ENCODE peak calls at places on chromosomes 11 and 22, in ten cellular contexts. M, E, I, S, V, T, F, Y, X and D are unnamed samples. For H3K4me1, the result is how much of the 10 kb centered on the place peaks cover.

GRCh38 chr11:119155733-119156492 is 7.1 kb downstream of the ABCG4 start:
- DNase-seq in M (no peak), E (peak), I (peak), S (peak), V (peak), T (no peak), F (no peak), Y (no peak), X (no peak), D (no peak)

GRCh38 chr11:67345247-67345948 is 7.9 kb downstream of the POLD4 start:
- DNase-seq in M (no peak), E (peak), I (no peak), S (no peak), V (no peak), T (no peak), F (no peak), Y (no peak), X (peak), D (no peak)

GRCh38 chr11:117273550-117274289 is 17.4 kb upstream of the BACE1-AS start:
- DNase-seq in M (peak), E (no peak), I (no peak), S (no peak), V (no peak), T (no peak), F (no peak), Y (no peak), X (no peak), D (no peak)

GRCh38 chr11:74373382-74373781 is 24.9 kb downstream of the PGM2L1 start:
- DNase-seq in M (no peak), E (no peak), I (no peak), S (no peak), V (no peak), T (no peak), F (no peak), Y (no peak), X (no peak), D (no peak)

GRCh38 chr11:77557553-77557952 is 32.2 kb upstream of the AQP11 start:
- DNase-seq in M (no peak), E (no peak), I (peak), S (peak), V (peak), T (no peak), F (peak), Y (no peak), X (no peak), D (no peak)

GRCh38 chr11:67240575-67241389 is 25.5 kb upstream of the GRK2 start:
- DNase-seq in M (peak), E (peak), I (peak), S (peak), V (peak), T (peak), F (peak), Y (peak), X (peak), D (peak)

GRCh38 chr22:38461057-38461413 is 6.0 kb upstream of the KCNJ4 start:
- DNase-seq in M (no peak), E (no peak), I (no peak), S (no peak), V (no peak), T (no peak), F (no peak), Y (no peak), X (no peak), D (no peak)

GRCh38 chr22:23075525-23076216 is 5.4 kb downstream of the GNAZ start:
- DNase-seq in M (peak), E (no peak), I (no peak), S (no peak), V (no peak), T (no peak), F (no peak), Y (no peak), X (no peak), D (no peak)

GRCh38 chr11:114317738-114318137 is 21.5 kb downstream of the NNMT start:
- DNase-seq in M (peak), E (no peak), I (peak), S (peak), V (no peak), T (peak), F (peak), Y (peak), X (no peak), D (peak)

GRCh38 chr22:33922268-33922667 is 2.0 kb upstream of the LARGE1 start:
- DNase-seq in M (peak), E (peak), I (peak), S (peak), V (peak), T (peak), F (peak), Y (no peak), X (peak), D (peak)

GRCh38 chr11:122633219-122633829 is 22.2 kb upstream of the UBASH3B start:
- DNase-seq in M (peak), E (no peak), I (peak), S (no peak), V (no peak), T (no peak), F (peak), Y (no peak), X (peak), D (peak)

GRCh38 chr11:83349371-83349770 is 63.2 kb upstream of the CCDC90B start:
- DNase-seq in M (no peak), E (no peak), I (no peak), S (no peak), V (no peak), T (no peak), F (no peak), Y (no peak), X (no peak), D (no peak)

GRCh38 chr22:29216873-29217666 is 11.4 kb downstream of the EMID1 start:
- DNase-seq in M (peak), E (no peak), I (no peak), S (no peak), V (peak), T (no peak), F (no peak), Y (no peak), X (peak), D (no peak)

GRCh38 chr11:74641289-74641688 is 48.9 kb downstream of the POLD3 start:
- DNase-seq in M (no peak), E (no peak), I (no peak), S (no peak), V (no peak), T (no peak), F (no peak), Y (no peak), X (no peak), D (no peak)

GRCh38 chr22:31943976-31944699 is at the start of gene YWHAH:
- DNase-seq in M (peak), E (peak), I (peak), S (peak), V (peak), T (peak), F (peak), Y (peak), X (peak), D (peak)

GRCh38 chr22:44380716-44381500 is 68.2 kb upstream of the SHISAL1 start:
- DNase-seq in M (no peak), E (no peak), I (no peak), S (no peak), V (no peak), T (no peak), F (no peak), Y (peak), X (no peak), D (no peak)

GRCh38 chr11:119481021-119481666 is 58.2 kb upstream of the THY1 start:
- DNase-seq in M (peak), E (peak), I (peak), S (peak), V (peak), T (peak), F (peak), Y (peak), X (peak), D (peak)

GRCh38 chr11:116177521-116178220 is 595.1 kb downstream of the BUD13 start:
- DNase-seq in M (no peak), E (no peak), I (no peak), S (no peak), V (no peak), T (no peak), F (no peak), Y (no peak), X (no peak), D (no peak)

GRCh38 chr11:40924915-40925314 is 534.5 kb downstream of the LRRC4C start:
- DNase-seq in M (peak), E (no peak), I (no peak), S (no peak), V (no peak), T (no peak), F (no peak), Y (no peak), X (peak), D (no peak)

GRCh38 chr11:95505927-95506426 is 275.0 kb upstream of the SESN3 start:
- DNase-seq in M (no peak), E (no peak), I (peak), S (no peak), V (no peak), T (no peak), F (no peak), Y (no peak), X (peak), D (no peak)

GRCh38 chr22:35174398-35174797 is 82.9 kb upstream of the HMGXB4 start:
- DNase-seq in M (no peak), E (no peak), I (no peak), S (no peak), V (no peak), T (no peak), F (no peak), Y (no peak), X (no peak), D (no peak)

GRCh38 chr11:78350101-78350645 is 67.4 kb downstream of the GAB2 start:
- DNase-seq in M (peak), E (peak), I (no peak), S (peak), V (no peak), T (peak), F (no peak), Y (no peak), X (no peak), D (peak)

GRCh38 chr22:46031066-46031465 is 54.1 kb upstream of the WNT7B start:
- DNase-seq in M (no peak), E (no peak), I (no peak), S (no peak), V (peak), T (peak), F (no peak), Y (peak), X (no peak), D (no peak)

GRCh38 chr11:14687943-14688627 is 44.5 kb downstream of the PDE3B start:
- DNase-seq in M (no peak), E (no peak), I (no peak), S (no peak), V (no peak), T (no peak), F (no peak), Y (no peak), X (no peak), D (no peak)

GRCh38 chr11:58914821-58915543 is 24.3 kb upstream of the GLYATL1 start:
- DNase-seq in M (no peak), E (no peak), I (no peak), S (no peak), V (no peak), T (no peak), F (no peak), Y (no peak), X (peak), D (no peak)

GRCh38 chr11:46327829-46328228 is 19.4 kb upstream of the DGKZ start:
- DNase-seq in M (no peak), E (no peak), I (no peak), S (no peak), V (no peak), T (no peak), F (no peak), Y (no peak), X (no peak), D (no peak)

GRCh38 chr11:103483996-103484395 is 374.8 kb downstream of the DYNC2H1 start:
- DNase-seq in M (no peak), E (no peak), I (no peak), S (no peak), V (no peak), T (no peak), F (no peak), Y (no peak), X (no peak), D (no peak)

DNA sequence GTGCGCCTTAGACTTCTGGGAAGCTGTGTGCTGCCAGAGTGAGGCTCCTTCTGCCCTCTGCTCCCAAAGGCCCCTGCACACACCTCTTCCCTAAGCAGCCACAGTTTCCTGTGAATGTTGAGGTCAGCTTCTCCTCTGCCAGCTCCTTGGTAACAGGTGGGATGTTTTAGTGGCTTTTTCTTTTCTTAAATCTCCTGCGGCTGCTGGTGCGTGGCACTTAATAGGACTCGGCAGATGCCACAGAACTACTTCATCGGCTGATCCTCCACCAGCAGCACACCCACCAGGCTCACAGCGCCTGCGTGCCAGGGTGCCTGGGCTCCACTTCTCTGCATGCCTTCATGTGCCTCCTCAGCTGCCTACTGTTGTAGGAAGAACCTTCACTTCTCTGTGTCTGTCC is 87.8 kb downstream of the RCN1 start:
- DNase-seq in M (no peak), E (no peak), I (no peak), S (no peak), V (no peak), T (no peak), F (no peak), Y (no peak), X (no peak), D (no peak)
- H3K4me1 ChIP-seq in M (under half), E (under half), I (under half), S (under half), V (under half), T (under half), F (under half), Y (under half), X (under half), D (under half)

GRCh38 chr11:22670803-22671202 is 4.4 kb downstream of the GAS2 start:
- DNase-seq in M (peak), E (no peak), I (peak), S (no peak), V (no peak), T (no peak), F (peak), Y (no peak), X (peak), D (no peak)

GRCh38 chr11:22668005-22668796 is 1.8 kb downstream of the GAS2 start:
- DNase-seq in M (no peak), E (no peak), I (peak), S (no peak), V (no peak), T (no peak), F (no peak), Y (no peak), X (no peak), D (no peak)

GRCh38 chr11:22674470-22675426 is 8.3 kb downstream of the GAS2 start:
- DNase-seq in M (peak), E (no peak), I (peak), S (peak), V (peak), T (no peak), F (no peak), Y (no peak), X (no peak), D (no peak)

GRCh38 chr11:22669368-22669767 is 3.0 kb downstream of the GAS2 start:
- DNase-seq in M (no peak), E (no peak), I (peak), S (no peak), V (no peak), T (no peak), F (no peak), Y (no peak), X (no peak), D (no peak)

DNA sequence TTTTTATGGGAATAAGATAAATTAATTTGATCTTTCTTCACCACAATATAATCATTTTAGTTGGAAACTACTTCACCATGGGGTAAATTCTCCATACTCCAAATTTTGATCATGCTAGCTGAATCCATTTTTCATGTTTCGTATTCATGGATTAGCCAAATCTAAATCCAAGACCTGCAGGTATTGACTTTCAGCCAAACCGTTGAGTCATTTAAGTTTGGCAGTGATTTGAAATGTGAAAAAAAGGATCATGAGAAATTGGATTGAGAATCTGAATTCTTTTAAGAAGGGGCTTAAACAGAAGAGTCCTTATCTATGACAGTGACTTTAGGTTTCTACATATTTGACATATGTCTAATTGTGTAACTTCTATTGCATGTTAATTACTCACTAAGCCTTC is 5.3 kb downstream of the GAS2 start:
- DNase-seq in M (no peak), E (no peak), I (peak), S (no peak), V (no peak), T (no peak), F (no peak), Y (no peak), X (no peak), D (no peak)
- TF ChIP-seq CTCF in M (no peak), E (no peak), I (no peak), S (no peak), V (no peak), T (no peak), F (no peak), Y (no peak), X (no peak), D (no peak)

DNA sequence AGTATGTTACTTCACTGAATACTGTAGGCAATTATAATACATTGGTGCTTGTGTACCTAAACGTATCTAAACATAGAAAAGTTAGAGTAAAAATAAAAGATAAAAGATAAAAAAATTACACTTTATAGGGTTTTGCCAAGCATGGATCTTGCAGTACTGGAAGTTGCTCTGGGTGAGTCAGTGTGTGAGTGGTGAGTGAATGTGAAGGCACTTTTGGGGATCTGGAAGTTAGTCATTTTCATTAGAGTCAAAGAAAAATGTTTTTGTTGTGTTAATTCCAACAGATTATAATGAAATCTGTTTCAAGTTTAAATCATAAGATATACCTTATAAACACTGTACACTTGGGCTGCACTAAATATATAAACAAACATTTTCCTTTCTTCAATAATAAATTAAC is 3.3 kb downstream of the SLC22A25 start:
- DNase-seq in M (no peak), E (no peak), I (no peak), S (no peak), V (no peak), T (no peak), F (no peak), Y (no peak), X (no peak), D (no peak)
- H3K27ac ChIP-seq in M (no peak), E (no peak), I (no peak), S (no peak), V (no peak), T (no peak), F (no peak), Y (no peak), X (no peak), D (no peak)

DNA sequence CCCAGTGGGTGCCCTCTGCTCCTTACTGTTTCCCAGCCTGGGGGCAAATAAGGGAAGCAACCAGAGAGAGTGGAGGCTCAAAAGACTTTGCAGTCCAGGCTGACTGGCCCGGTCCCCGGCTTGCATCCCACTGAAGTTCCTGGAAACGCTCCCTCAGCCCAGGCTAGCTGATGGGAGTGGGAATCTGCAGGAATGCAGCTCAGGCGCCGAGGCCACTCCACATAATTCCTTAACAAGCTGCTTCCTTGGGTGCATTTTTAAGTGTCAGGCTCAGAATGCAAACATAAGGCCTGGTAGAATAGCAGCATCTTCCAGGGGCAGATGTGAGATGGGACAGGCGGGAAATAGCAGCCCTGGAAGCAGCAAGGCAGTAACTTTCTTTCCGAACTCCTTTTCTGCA is 39.1 kb downstream of the RPL27A start:
- DNase-seq in M (no peak), E (peak), I (no peak), S (no peak), V (no peak), T (no peak), F (no peak), Y (no peak), X (no peak), D (no peak)
- H3K4me1 ChIP-seq in M (half or more), E (half or more), I (under half), S (under half), V (half or more), T (under half), F (under half), Y (half or more), X (half or more), D (half or more)